ENCODE peak calls at places on chromosomes 7 and 10, in six cellular contexts. P is activated CD8-positive, alpha-beta T cell treated with anti-CD3 and anti-CD28 coated beads for 36 hours; O is choroid plexus epithelial cell; Q is GM12865; K is neural crest cell; F is A549. I is an unnamed sample.

GRCh38 chr7:2796358-2797352 is 47.5 kb downstream of the GNA12 start:
- DNase-seq in P (no peak), O (peak), Q (no peak), K (no peak), F (no peak), I (no peak)

GRCh38 chr7:6641305-6642035 is 4.4 kb downstream of the ZNF316 start:
- DNase-seq in P (no peak), O (no peak), Q (no peak), K (no peak), F (no peak), I (no peak)

GRCh38 chr10:69179089-69179742 is 818 bp upstream of the SUPV3L1 start:
- DNase-seq in P (peak), O (no peak), Q (no peak), K (no peak), F (peak), I (no peak)

GRCh38 chr10:12448729-12449391 is 99.5 kb downstream of the CAMK1D start:
- DNase-seq in P (peak), O (peak), Q (peak), K (no peak), F (peak), I (peak)

GRCh38 chr7:82623812-82624211 is 180.2 kb upstream of the CACNA2D1 start:
- DNase-seq in P (no peak), O (peak), Q (no peak), K (no peak), F (no peak), I (no peak)

GRCh38 chr10:16183989-16184643 is 252.7 kb upstream of the PTER start:
- DNase-seq in P (no peak), O (no peak), Q (no peak), K (no peak), F (no peak), I (no peak)

GRCh38 chr10:74186678-74187077 is 35.7 kb downstream of the ADK start:
- DNase-seq in P (no peak), O (no peak), Q (no peak), K (no peak), F (no peak), I (no peak)

GRCh38 chr7:13908667-13909382 is 80.6 kb downstream of the ETV1 start:
- DNase-seq in P (peak), O (peak), Q (no peak), K (no peak), F (no peak), I (no peak)

GRCh38 chr7:49797987-49798660 is 24.7 kb downstream of the VWC2 start:
- DNase-seq in P (no peak), O (no peak), Q (no peak), K (no peak), F (no peak), I (no peak)

GRCh38 chr10:53598914-53599313 is 826.3 kb upstream of the MBL2 start:
- DNase-seq in P (no peak), O (no peak), Q (no peak), K (no peak), F (no peak), I (no peak)

GRCh38 chr10:22022257-22023051 is 18.9 kb upstream of the DNAJC1 start:
- DNase-seq in P (peak), O (no peak), Q (no peak), K (no peak), F (no peak), I (no peak)

GRCh38 chr10:77756319-77757232 is 119.0 kb upstream of the KCNMA1 start:
- DNase-seq in P (peak), O (peak), Q (peak), K (peak), F (peak), I (peak)

GRCh38 chr7:130943336-130943901 is 209.4 kb upstream of the KLF14 start:
- DNase-seq in P (no peak), O (peak), Q (no peak), K (no peak), F (peak), I (no peak)

GRCh38 chr10:103671561-103671960 is 178.1 kb downstream of the NEURL1 start:
- DNase-seq in P (no peak), O (no peak), Q (no peak), K (no peak), F (no peak), I (no peak)

GRCh38 chr7:131067220-131067619 is 260.5 kb upstream of the MKLN1 start:
- DNase-seq in P (no peak), O (peak), Q (no peak), K (no peak), F (no peak), I (no peak)

GRCh38 chr10:4825868-4826787 is at the start of gene AKR1E2:
- DNase-seq in P (peak), O (peak), Q (no peak), K (peak), F (peak), I (peak)

GRCh38 chr7:97819161-97819560 is 53.0 kb downstream of the ASNS start:
- DNase-seq in P (no peak), O (no peak), Q (no peak), K (no peak), F (no peak), I (no peak)

GRCh38 chr7:125670926-125671572 is 741.4 kb upstream of the POT1 start:
- DNase-seq in P (no peak), O (peak), Q (peak), K (no peak), F (no peak), I (no peak)

GRCh38 chr10:43679509-43679908 is 30.8 kb upstream of the ZNF32 start:
- DNase-seq in P (no peak), O (no peak), Q (no peak), K (no peak), F (no peak), I (no peak)

GRCh38 chr7:75967573-75967997 is 26.8 kb downstream of the TMEM120A start:
- DNase-seq in P (no peak), O (no peak), Q (no peak), K (no peak), F (no peak), I (no peak)

GRCh38 chr10:16466001-16466400 is 29.2 kb downstream of the PTER start:
- DNase-seq in P (no peak), O (no peak), Q (no peak), K (no peak), F (no peak), I (no peak)

GRCh38 chr7:32679192-32679591 is 183.9 kb downstream of the AVL9 start:
- DNase-seq in P (no peak), O (no peak), Q (no peak), K (no peak), F (no peak), I (no peak)

GRCh38 chr10:104054430-104054829 is 31.2 kb downstream of the COL17A1 start:
- DNase-seq in P (no peak), O (no peak), Q (no peak), K (no peak), F (peak), I (no peak)

GRCh38 chr7:44104880-44105771 is 981 bp downstream of the AEBP1 start:
- DNase-seq in P (peak), O (peak), Q (no peak), K (no peak), F (no peak), I (peak)

GRCh38 chr7:12397671-12398070 is 6.0 kb downstream of the VWDE start:
- DNase-seq in P (no peak), O (no peak), Q (no peak), K (no peak), F (no peak), I (no peak)

GRCh38 chr10:60025279-60025678 is 118.9 kb upstream of the CCDC6 start:
- DNase-seq in P (no peak), O (no peak), Q (no peak), K (no peak), F (no peak), I (no peak)

GRCh38 chr7:138247568-138248328 is 171.5 kb downstream of the AKR1D1 start:
- DNase-seq in P (no peak), O (peak), Q (no peak), K (no peak), F (no peak), I (no peak)

GRCh38 chr7:28726563-28726962 is 231.6 kb downstream of the TRIL start:
- DNase-seq in P (no peak), O (no peak), Q (no peak), K (no peak), F (no peak), I (no peak)

GRCh38 chr7:80642871-80643270 is 4.4 kb downstream of the CD36 start:
- DNase-seq in P (no peak), O (no peak), Q (no peak), K (no peak), F (no peak), I (no peak)

GRCh38 chr10:13949844-13950542 is 363.2 kb downstream of the PRPF18 start:
- DNase-seq in P (no peak), O (peak), Q (no peak), K (no peak), F (no peak), I (no peak)

GRCh38 chr7:35524112-35524804 is 170.7 kb downstream of the HERPUD2 start:
- DNase-seq in P (no peak), O (no peak), Q (no peak), K (no peak), F (no peak), I (no peak)

GRCh38 chr7:127736511-127736910 is 84.5 kb downstream of the SND1 start:
- DNase-seq in P (no peak), O (no peak), Q (no peak), K (no peak), F (no peak), I (no peak)

GRCh38 chr7:1060315-1061080 is 16.2 kb downstream of the GPR146 start:
- DNase-seq in P (no peak), O (no peak), Q (no peak), K (no peak), F (no peak), I (no peak)

GRCh38 chr10:33321516-33321915 is 13.0 kb downstream of the NRP1 start:
- DNase-seq in P (no peak), O (peak), Q (no peak), K (no peak), F (no peak), I (no peak)

GRCh38 chr7:41732279-41733062 is 29.6 kb upstream of the INHBA start:
- DNase-seq in P (no peak), O (peak), Q (no peak), K (no peak), F (no peak), I (no peak)

GRCh38 chr10:121781101-121781500 is 146.7 kb downstream of the ATE1 start:
- DNase-seq in P (no peak), O (no peak), Q (no peak), K (no peak), F (no peak), I (no peak)

GRCh38 chr7:151271699-151272355 is 23.3 kb upstream of the SMARCD3 start:
- DNase-seq in P (no peak), O (peak), Q (no peak), K (no peak), F (no peak), I (no peak)

GRCh38 chr7:100585511-100586265 is at the start of gene LRCH4:
- DNase-seq in P (peak), O (peak), Q (peak), K (no peak), F (peak), I (peak)

GRCh38 chr10:9342865-9343450 is 1288.5 kb downstream of the GATA3 start:
- DNase-seq in P (peak), O (peak), Q (peak), K (no peak), F (no peak), I (peak)

GRCh38 chr10:3651969-3652653 is 132.9 kb downstream of the KLF6 start:
- DNase-seq in P (no peak), O (no peak), Q (no peak), K (no peak), F (no peak), I (no peak)
- TF ChIP-seq CTCF in P (no peak), O (no peak), Q (no peak), K (no peak), F (no peak), I (no peak)

DNA sequence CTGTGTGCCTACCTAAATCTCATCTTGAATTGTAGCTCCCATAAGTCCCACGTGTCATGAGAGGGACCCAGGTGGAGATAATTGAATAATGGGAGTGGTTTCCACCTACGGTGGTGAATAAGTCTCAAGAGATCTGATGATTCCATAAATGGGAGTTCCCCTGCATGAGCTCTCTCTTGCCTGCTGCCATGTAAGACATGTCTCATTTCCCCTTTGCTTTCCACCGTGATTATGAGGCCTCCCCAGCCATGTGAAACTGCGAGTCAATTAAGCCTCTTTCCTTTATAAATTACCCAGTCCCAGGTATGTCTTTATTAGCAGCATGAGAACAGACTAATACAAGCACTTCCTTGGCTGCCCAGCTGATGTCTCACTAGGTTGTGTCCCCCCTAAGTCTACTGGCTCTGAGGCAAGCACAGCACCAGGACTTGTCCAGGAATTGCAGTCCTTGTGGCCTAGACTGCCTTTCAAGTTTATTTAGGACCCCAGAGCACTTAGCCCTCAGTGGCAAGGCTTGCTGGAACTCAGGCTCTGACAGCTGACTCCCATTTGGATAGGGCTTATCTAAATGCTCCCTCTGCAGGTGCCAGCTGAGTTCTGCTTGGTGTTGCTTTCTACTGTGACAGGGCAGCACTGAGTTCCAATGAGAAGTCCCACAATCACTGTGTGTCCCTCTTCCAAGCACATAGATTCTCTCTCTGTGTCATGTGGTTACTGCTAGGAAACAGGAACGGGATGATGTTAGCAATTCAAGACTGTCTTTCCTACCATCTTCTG is 59.0 kb upstream of the TAS2R16 start:
- DNase-seq in P (no peak), O (peak), Q (peak), K (no peak), F (no peak), I (no peak)
- TF ChIP-seq CTCF in P (no peak), O (peak), Q (no peak), K (no peak), F (no peak), I (no peak)

GRCh38 chr7:98831641-98832221 is 38.1 kb downstream of the TMEM130 start:
- DNase-seq in P (peak), O (peak), Q (peak), K (peak), F (no peak), I (no peak)
- TF ChIP-seq CTCF in P (peak), O (peak), Q (peak), K (peak), F (peak), I (no peak)

GRCh38 chr7:17530741-17531417 is 232.4 kb downstream of the AHR start:
- DNase-seq in P (no peak), O (peak), Q (peak), K (no peak), F (no peak), I (peak)
- TF ChIP-seq CTCF in P (peak), O (peak), Q (peak), K (no peak), F (peak), I (no peak)

GRCh38 chr10:99913831-99914235 is 95.9 kb downstream of the DNMBP start:
- DNase-seq in P (no peak), O (no peak), Q (no peak), K (peak), F (no peak), I (no peak)
- TF ChIP-seq CTCF in P (no peak), O (no peak), Q (no peak), K (peak), F (no peak), I (no peak)

GRCh38 chr10:98664329-98665042 is 217.8 kb upstream of the HPS1 start:
- DNase-seq in P (peak), O (peak), Q (peak), K (no peak), F (peak), I (peak)
- TF ChIP-seq CTCF in P (peak), O (peak), Q (peak), K (peak), F (peak), I (peak)

I was measured in GM13976.